ENCODE peak calls at places on chromosomes 13 and 19, in four cellular contexts. X is CD8-positive, alpha-beta memory T cell; I is mucosa of descending colon; E is HL-60. P is an unnamed sample.
A peak's percentile ranks its signal among the peaks of the same experiment; 100 is the strongest.

GRCh38 chr13:24709186-24709913 is 29.1 kb downstream of the ATP12A start:
- DNase-seq in E (no peak), X (peak; percentile 81), I (no peak), P (no peak)

GRCh38 chr19:13128583-13128982 is 10.5 kb downstream of the NACC1 start:
- DNase-seq in I (no peak), X (no peak), E (no peak), P (no peak)

GRCh38 chr19:55212447-55212846 is 3.1 kb upstream of the PTPRH start:
- DNase-seq in E (peak; percentile 25), I (peak; percentile 61), X (no peak), P (no peak)

GRCh38 chr19:52948025-52948770 is 14.5 kb downstream of the ZNF816 start:
- DNase-seq in X (no peak), I (no peak), E (no peak), P (no peak)

GRCh38 chr13:101317986-101318523 is 98.3 kb downstream of the NALCN start:
- DNase-seq in I (no peak), E (no peak), X (no peak), P (no peak)

GRCh38 chr13:45292176-45292575 is 48.8 kb downstream of the TPT1 start:
- DNase-seq in X (no peak), E (no peak), I (no peak), P (no peak)

GRCh38 chr13:44800626-44801025 is 188.6 kb downstream of the NUFIP1 start:
- DNase-seq in E (no peak), I (no peak), X (no peak), P (no peak)

GRCh38 chr13:114147803-114148520 is 15.5 kb upstream of the RASA3 start:
- DNase-seq in I (peak; percentile 41), X (no peak), E (no peak), P (no peak)

GRCh38 chr13:73607489-73608156 is 526.6 kb downstream of the KLF12 start:
- DNase-seq in X (no peak), E (no peak), I (no peak), P (no peak)

GRCh38 chr13:45167611-45168554 is 33.0 kb downstream of the KCTD4 start:
- DNase-seq in I (no peak), X (no peak), E (no peak), P (no peak)

GRCh38 chr19:19552811-19553210 is 14.7 kb downstream of the CILP2 start:
- DNase-seq in I (no peak), E (peak; percentile 45), X (no peak), P (no peak)

GRCh38 chr13:38607136-38607535 is 79.7 kb upstream of the FREM2 start:
- DNase-seq in E (no peak), I (no peak), X (no peak), P (no peak)

GRCh38 chr13:33519561-33520479 is 234.3 kb upstream of the STARD13 start:
- DNase-seq in X (no peak), E (no peak), I (no peak), P (no peak)

GRCh38 chr13:32629313-32629712 is 43.1 kb downstream of the PDS5B start:
- DNase-seq in I (no peak), E (no peak), X (no peak), P (no peak)

GRCh38 chr13:98707309-98707999 is 45.0 kb downstream of the SLC15A1 start:
- DNase-seq in E (no peak), I (no peak), X (no peak), P (peak; percentile 35)

GRCh38 chr13:95222733-95223018 is 78.6 kb downstream of the ABCC4 start:
- DNase-seq in I (no peak), X (no peak), E (no peak), P (no peak)

GRCh38 chr19:45884682-45885555 is 1.0 kb downstream of the IRF2BP1 start:
- DNase-seq in X (peak; percentile 25), I (peak; percentile 71), E (no peak), P (no peak)

GRCh38 chr19:6412111-6412999 is 12.3 kb downstream of the KHSRP start:
- DNase-seq in I (no peak), E (peak; percentile 22), X (peak; percentile 49), P (no peak)

GRCh38 chr19:44585371-44586141 is 27.8 kb upstream of the IGSF23 start:
- DNase-seq in X (no peak), E (no peak), I (no peak), P (no peak)

GRCh38 chr19:48683349-48683748 is 10.5 kb upstream of the NTN5 start:
- DNase-seq in I (no peak), E (no peak), X (peak; percentile 37), P (no peak)

GRCh38 chr19:12983091-12983490 is 12.2 kb upstream of the NFIX start:
- DNase-seq in I (no peak), X (no peak), E (no peak), P (no peak)

DNA sequence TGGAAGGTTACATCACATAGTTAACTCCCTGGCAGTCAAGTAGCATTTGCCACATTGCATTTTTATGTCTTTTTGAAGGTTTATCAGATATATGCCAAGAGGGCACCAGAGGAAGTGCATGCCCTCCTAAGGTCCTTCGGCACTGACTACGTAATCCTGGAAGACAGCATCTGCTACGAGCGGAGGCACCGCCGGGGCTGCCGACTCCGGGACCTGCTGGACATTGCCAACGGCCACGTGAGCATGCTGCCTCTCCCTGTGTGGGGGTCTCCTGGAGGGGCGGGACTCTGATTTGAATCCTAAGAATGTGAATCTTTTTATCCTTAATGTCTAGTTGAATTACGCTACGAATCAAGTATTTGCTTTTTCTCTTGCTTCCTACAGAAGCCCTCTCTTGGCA is 74.8 kb downstream of the DPY19L3 start:
- DNase-seq in E (no peak), X (no peak), I (no peak), P (no peak)
- H3K4me3 ChIP-seq in E (no peak overlapping the region), X (no peak overlapping the region), I (no peak overlapping the region), P (no peak overlapping the region)

GRCh38 chr13:80036845-80037504 is 304.0 kb downstream of the SPRY2 start:
- DNase-seq in E (peak; percentile 89), I (no peak), X (no peak), P (peak; percentile 21)

GRCh38 chr13:80035096-80035495 is 305.8 kb downstream of the SPRY2 start:
- DNase-seq in E (no peak), X (no peak), I (no peak), P (no peak)

GRCh38 chr13:80039000-80039399 is 301.9 kb downstream of the SPRY2 start:
- DNase-seq in E (no peak), X (no peak), I (no peak), P (peak; percentile 25)

GRCh38 chr13:80038371-80038770 is 302.6 kb downstream of the SPRY2 start:
- DNase-seq in E (no peak), X (no peak), I (no peak), P (no peak)

GRCh38 chr13:80037505-80037888 is 303.4 kb downstream of the SPRY2 start:
- DNase-seq in E (no peak), I (no peak), X (no peak), P (peak; percentile 36)
- H3K4me3 ChIP-seq in E (no peak overlapping the region), I (no peak overlapping the region), X (no peak overlapping the region), P (no peak overlapping the region)

GRCh38 chr13:58619396-58620113 is 988.0 kb downstream of the PCDH17 start:
- DNase-seq in X (no peak), I (no peak), E (no peak), P (no peak)
- H3K4me3 ChIP-seq in X (no peak overlapping the region), I (no peak overlapping the region), E (no peak overlapping the region), P (no peak overlapping the region)

DNA sequence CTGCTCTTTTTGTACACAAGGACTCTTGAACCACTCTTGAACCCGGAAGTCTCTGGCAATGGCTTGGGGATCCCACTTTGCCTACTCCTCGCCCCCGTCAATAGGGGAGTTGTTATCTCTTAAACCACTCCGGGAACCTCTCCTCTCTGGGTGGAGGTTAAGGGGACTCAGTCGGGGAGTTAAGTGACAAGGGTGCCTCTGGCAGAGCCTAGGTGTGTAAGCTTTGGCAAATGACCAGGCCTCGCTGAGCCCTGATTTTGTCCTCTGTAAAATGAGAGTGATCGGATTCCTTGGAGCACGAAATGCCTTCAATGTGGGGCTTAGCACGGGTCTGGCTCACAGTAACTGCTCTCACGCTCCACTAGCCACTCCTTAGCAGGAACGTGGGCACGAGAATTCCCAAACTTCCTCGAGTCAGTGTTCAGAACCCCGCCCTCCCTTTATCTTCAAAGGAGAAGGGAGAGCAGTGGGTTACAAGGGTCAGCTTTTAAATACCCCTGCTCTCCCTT is 193.3 kb downstream of the KATNAL1 start:
- DNase-seq in E (no peak), X (no peak), I (no peak), P (no peak)
- H3K4me3 ChIP-seq in E (no peak overlapping the region), X (peak overlapping the region; percentile 47), I (no peak overlapping the region), P (peak overlapping the region; percentile 70)

GRCh38 chr19:37950471-37951175 is 43.6 kb downstream of the SIPA1L3 start:
- DNase-seq in X (no peak), E (no peak), I (no peak), P (no peak)

GRCh38 chr19:37946132-37946531 is 39.1 kb downstream of the SIPA1L3 start:
- DNase-seq in X (no peak), E (no peak), I (no peak), P (no peak)

GRCh38 chr19:37951816-37952210 is 44.8 kb downstream of the SIPA1L3 start:
- DNase-seq in X (no peak), I (no peak), E (no peak), P (no peak)

GRCh38 chr19:37947778-37948177 is 40.8 kb downstream of the SIPA1L3 start:
- DNase-seq in X (no peak), I (no peak), E (no peak), P (no peak)

GRCh38 chr19:37948362-37948761 is 41.4 kb downstream of the SIPA1L3 start:
- DNase-seq in X (no peak), E (no peak), I (no peak), P (no peak)
- H3K4me3 ChIP-seq in X (no peak overlapping the region), E (no peak overlapping the region), I (no peak overlapping the region), P (no peak overlapping the region)

DNA sequence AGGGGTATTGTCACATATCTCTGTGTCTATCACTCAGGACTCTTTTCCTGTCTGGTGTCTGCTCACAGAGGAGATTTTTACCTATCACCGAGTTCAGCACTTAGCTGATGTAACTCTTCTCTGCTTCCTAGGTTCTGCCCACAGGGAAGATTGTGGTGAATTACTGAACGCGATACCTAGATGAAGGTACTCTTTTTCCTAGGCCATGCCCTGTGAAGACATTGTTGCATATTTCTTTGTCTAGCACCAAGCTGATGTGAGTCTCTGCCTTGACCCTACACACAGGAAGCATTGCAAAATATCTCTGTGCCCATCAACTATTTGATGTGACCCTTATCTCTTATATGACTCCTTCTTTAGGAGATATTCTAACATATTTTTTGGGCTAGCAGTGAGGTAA is 72.1 kb upstream of the ZNF43 start:
- DNase-seq in E (no peak), X (no peak), I (no peak), P (no peak)
- H3K4me3 ChIP-seq in E (no peak overlapping the region), X (no peak overlapping the region), I (no peak overlapping the region), P (no peak overlapping the region)

GRCh38 chr19:51599084-51599483 is 28.0 kb downstream of the ZNF175 start:
- DNase-seq in I (no peak), E (no peak), X (no peak), P (no peak)
- H3K4me3 ChIP-seq in I (no peak overlapping the region), E (no peak overlapping the region), X (no peak overlapping the region), P (no peak overlapping the region)